ENCODE peak calls at places on chromosomes 13 and 19, in nine cellular contexts. M is body of pancreas, W is cardiac muscle cell, E is mammary epithelial cell, C is stomach, Q is neural progenitor cell, P is testis, X is IMR-90, D is ovary. S is an unnamed sample. For H3K27me3, the result is how much of the 10 kb centered on the place peaks cover.

GRCh38 chr19:50167314-50167721 is 4.2 kb upstream of the IZUMO2 start:
- DNase-seq in E (no peak), P (no peak), W (no peak), Q (peak), D (no peak), C (peak), M (peak), X (no peak), S (no peak)

GRCh38 chr13:113153810-113154748 is 4.4 kb upstream of the PROZ start:
- DNase-seq in X (peak), C (peak), E (peak), P (peak), Q (peak), M (peak), W (peak), D (peak), S (peak)

GRCh38 chr19:30236006-30236405 is 136.2 kb upstream of the ZNF536 start:
- DNase-seq in D (no peak), M (no peak), P (peak), C (no peak), W (peak), E (no peak), Q (peak), X (no peak), S (no peak)

GRCh38 chr13:110913322-110913721 is 1.5 kb downstream of the ANKRD10 start:
- DNase-seq in Q (peak), E (peak), P (no peak), X (peak), C (peak), W (peak), D (no peak), M (peak), S (no peak)

GRCh38 chr13:22812793-22813192 is 368.0 kb upstream of the SGCG start:
- DNase-seq in E (no peak), X (no peak), D (no peak), W (no peak), C (peak), Q (no peak), P (peak), M (no peak), S (peak)

GRCh38 chr13:71218960-71219359 is 648.0 kb downstream of the DACH1 start:
- DNase-seq in P (no peak), D (no peak), X (no peak), C (no peak), Q (peak), W (peak), E (no peak), M (no peak), S (no peak)

GRCh38 chr13:60837806-60838205 is 440.8 kb downstream of the TDRD3 start:
- DNase-seq in M (no peak), D (no peak), E (no peak), P (no peak), W (no peak), X (no peak), C (no peak), Q (no peak), S (no peak)

GRCh38 chr13:29543230-29544215 is 52.0 kb downstream of the SLC7A1 start:
- DNase-seq in W (no peak), Q (no peak), D (no peak), E (peak), M (no peak), P (no peak), C (no peak), X (peak), S (no peak)

GRCh38 chr13:66835040-66835628 is 395.0 kb downstream of the PCDH9 start:
- DNase-seq in W (peak), M (peak), D (peak), Q (peak), E (no peak), C (peak), X (peak), P (peak), S (peak)

GRCh38 chr19:46818812-46819211 is 30.4 kb upstream of the SLC1A5 start:
- DNase-seq in E (no peak), D (no peak), X (peak), Q (no peak), W (no peak), C (no peak), P (peak), M (no peak), S (peak)

GRCh38 chr13:46614582-46614981 is 61.6 kb downstream of the LRCH1 start:
- DNase-seq in E (no peak), W (no peak), C (no peak), P (no peak), Q (no peak), D (no peak), X (peak), M (no peak), S (no peak)

GRCh38 chr13:85828094-85828684 is 29.0 kb upstream of the SLITRK6 start:
- DNase-seq in D (no peak), P (no peak), E (no peak), M (no peak), C (no peak), X (peak), W (peak), Q (peak), S (no peak)

GRCh38 chr13:110690516-110690915 is 15.4 kb downstream of the CARS2 start:
- DNase-seq in X (no peak), W (no peak), D (no peak), M (no peak), Q (no peak), P (no peak), E (no peak), C (no peak), S (no peak)

GRCh38 chr13:65584126-65584525 is 1646.0 kb downstream of the PCDH9 start:
- DNase-seq in Q (no peak), X (no peak), E (no peak), P (no peak), M (no peak), C (no peak), W (no peak), D (no peak), S (no peak)

GRCh38 chr13:44191504-44192171 is 182.0 kb upstream of the SERP2 start:
- DNase-seq in C (peak), M (peak), W (peak), P (peak), X (peak), D (no peak), Q (peak), E (peak), S (peak)

GRCh38 chr19:8041553-8041952 is 11.0 kb upstream of the CCL25 start:
- DNase-seq in E (no peak), X (no peak), M (no peak), P (no peak), W (no peak), Q (no peak), D (no peak), C (no peak), S (no peak)

GRCh38 chr13:36555151-36555986 is 118.5 kb upstream of the SERTM1 start:
- DNase-seq in P (no peak), E (no peak), C (no peak), W (no peak), D (no peak), M (no peak), Q (no peak), X (no peak), S (no peak)

GRCh38 chr13:33472446-33472845 is 186.9 kb upstream of the STARD13 start:
- DNase-seq in M (no peak), C (no peak), D (no peak), Q (no peak), W (no peak), P (no peak), E (peak), X (no peak), S (no peak)

GRCh38 chr19:53131732-53132131 is 978 bp downstream of the ZNF415 start:
- DNase-seq in Q (peak), M (no peak), W (no peak), C (no peak), P (peak), X (no peak), E (no peak), D (no peak), S (no peak)

GRCh38 chr19:53131085-53131484 is 1.6 kb downstream of the ZNF415 start:
- DNase-seq in C (no peak), Q (peak), M (no peak), D (no peak), X (no peak), P (no peak), E (no peak), W (no peak), S (no peak)

GRCh38 chr19:53136432-53136831 is 3.7 kb upstream of the ZNF415 start:
- DNase-seq in W (no peak), P (no peak), C (no peak), M (no peak), Q (no peak), D (no peak), X (no peak), E (no peak), S (no peak)

GRCh38 chr19:53130506-53130905 is 2.2 kb downstream of the ZNF415 start:
- DNase-seq in E (no peak), Q (peak), M (no peak), P (no peak), D (no peak), X (no peak), W (no peak), C (no peak), S (no peak)

DNA sequence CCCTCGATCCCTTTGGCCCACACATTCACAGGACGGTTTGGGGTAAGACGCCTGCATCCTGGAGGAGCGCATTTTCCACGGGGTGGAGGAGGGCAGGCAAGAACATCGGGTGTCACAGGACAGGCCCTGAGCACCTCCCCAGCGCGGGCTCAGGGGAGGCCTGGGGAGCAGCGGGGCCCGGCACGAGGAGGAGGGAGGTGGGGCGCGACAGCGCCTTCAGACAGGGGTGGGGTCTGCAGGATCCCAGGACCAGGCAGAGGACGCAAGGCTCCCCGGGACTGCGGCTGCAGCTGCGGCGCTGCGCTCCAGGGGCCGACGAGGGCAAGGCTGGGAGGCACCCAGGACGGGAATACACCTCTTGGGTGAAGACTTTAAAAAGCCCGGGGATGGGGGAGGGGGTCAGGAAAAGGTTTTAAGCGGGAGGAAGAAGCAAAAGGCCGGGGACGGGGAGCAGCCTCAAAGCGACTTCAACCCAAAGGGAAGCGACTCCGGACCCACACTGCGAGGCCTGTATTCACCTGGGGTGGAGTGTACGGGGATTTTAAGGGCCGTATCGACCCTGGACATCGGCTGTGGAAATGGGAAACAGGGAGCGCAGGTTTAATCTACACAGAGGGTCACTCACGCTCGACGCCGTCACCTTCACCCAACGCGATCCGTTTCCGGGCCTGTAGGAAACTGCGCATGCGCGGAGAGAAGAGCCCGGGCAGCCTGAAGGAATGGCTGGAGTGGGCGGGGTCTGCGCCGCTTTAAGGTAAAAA is at the start of gene ZNF415:
- DNase-seq in X (peak), M (peak), C (peak), D (peak), P (peak), W (peak), E (peak), Q (peak), S (peak)
- H3K4me3 ChIP-seq in X (peak), M (peak), C (peak), D (peak), P (peak), W (peak), E (peak), Q (peak), S (peak)

GRCh38 chr19:3397266-3398022 is 31.1 kb downstream of the NFIC start:
- DNase-seq in Q (peak), E (peak), W (no peak), D (no peak), C (peak), P (peak), M (peak), X (no peak), S (peak)
- H3K27ac ChIP-seq in Q (no peak), E (peak), W (no peak), D (peak), C (peak), P (peak), M (peak), X (peak), S (peak)

DNA sequence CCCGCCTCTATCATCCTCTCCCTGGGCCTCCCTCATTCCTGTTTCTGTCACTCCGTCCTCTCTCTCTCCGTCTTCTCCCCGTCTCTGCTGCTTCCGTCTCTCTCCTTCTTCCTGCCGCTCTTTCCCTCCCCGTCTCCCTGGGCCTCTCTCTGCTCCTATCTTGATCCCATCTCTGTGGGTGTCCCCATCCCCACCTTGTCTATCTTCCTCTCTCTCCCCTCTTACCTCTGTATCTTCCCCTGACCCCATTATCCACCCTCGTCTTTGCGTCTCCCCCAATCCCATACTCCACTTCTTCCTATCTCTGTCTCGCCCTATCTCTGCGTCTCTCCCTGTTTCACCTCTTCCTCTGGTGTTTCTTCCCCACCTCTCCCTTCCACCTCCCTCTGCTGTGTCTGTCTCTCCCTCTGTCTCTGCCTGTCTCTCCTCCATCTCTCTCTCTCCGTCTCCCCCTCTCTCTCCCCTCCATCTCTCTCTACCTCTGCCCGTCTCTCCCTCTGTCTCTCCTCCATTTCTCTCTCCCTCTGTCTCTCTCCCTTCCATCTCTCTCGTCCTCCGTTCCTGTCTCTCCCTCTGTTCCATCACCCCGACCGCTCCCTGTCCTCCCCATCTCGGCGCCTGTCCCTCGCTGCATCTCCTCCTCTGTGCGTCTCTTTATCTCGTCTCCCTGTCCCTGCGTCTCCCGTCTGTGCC is 4.3 kb downstream of the GRIN2D start:
- DNase-seq in Q (no peak), E (no peak), X (no peak), M (no peak), P (no peak), C (no peak), W (no peak), D (no peak), S (no peak)
- H3K27me3 ChIP-seq in Q (half or more), E (under half), X (half or more), M (under half), P (under half), C (under half), W (under half), D (under half), S (under half)

DNA sequence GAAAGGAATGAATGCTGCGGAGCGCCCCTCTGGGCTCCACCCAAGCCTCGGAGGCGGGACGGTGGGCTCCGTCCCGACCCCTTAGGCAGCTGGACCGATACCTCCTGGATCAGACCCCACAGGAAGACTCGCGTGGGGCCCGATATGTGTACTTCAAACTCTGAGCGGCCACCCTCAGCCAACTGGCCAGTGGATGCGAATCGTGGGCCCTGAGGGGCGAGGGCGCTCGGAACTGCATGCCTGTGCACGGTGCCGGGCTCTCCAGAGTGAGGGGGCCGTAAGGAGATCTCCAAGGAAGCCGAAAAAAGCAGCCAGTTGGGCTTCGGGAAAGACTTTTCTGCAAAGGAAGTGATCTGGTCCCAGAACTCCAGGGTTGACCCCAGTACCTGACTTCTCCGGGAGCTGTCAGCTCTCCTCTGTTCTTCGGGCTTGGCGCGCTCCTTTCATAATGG is 8.6 kb downstream of the PDX1 start:
- DNase-seq in W (no peak), P (no peak), C (no peak), Q (no peak), E (no peak), D (no peak), M (no peak), X (no peak), S (no peak)
- H3K4me3 ChIP-seq in W (no peak), P (no peak), C (no peak), Q (no peak), E (no peak), D (no peak), M (no peak), X (no peak), S (no peak)

GRCh38 chr13:40484981-40485380 is 181.5 kb downstream of the FOXO1 start:
- DNase-seq in W (no peak), Q (no peak), E (no peak), M (peak), D (no peak), X (no peak), P (no peak), C (no peak), S (no peak)
- H3K27ac ChIP-seq in W (no peak), Q (no peak), E (no peak), M (no peak), D (no peak), X (no peak), P (no peak), C (no peak), S (no peak)

S was measured in right cardiac atrium.